ENCODE peak calls at places on chromosomes 6 and 20, in five cellular contexts. T is OCI-LY7, H is AG09309, D is A549, U is neural progenitor cell. S is an unnamed sample.

GRCh38 chr6:42745638-42746451 is at the start of gene TBCC:
- DNase-seq in H (peak), D (peak), U (peak), T (peak), S (peak)

GRCh38 chr20:11949711-11950110 is 32.0 kb downstream of the BTBD3 start:
- DNase-seq in U (no peak), T (no peak), D (no peak), H (no peak), S (no peak)

GRCh38 chr6:151016107-151016506 is 150.6 kb downstream of the MTHFD1L start:
- DNase-seq in H (no peak), D (no peak), U (no peak), T (no peak), S (no peak)

GRCh38 chr6:160999508-160999907 is 7.9 kb downstream of the MAP3K4 start:
- DNase-seq in U (no peak), D (no peak), H (no peak), T (no peak), S (no peak)

GRCh38 chr20:54122189-54122588 is 51.6 kb downstream of the CYP24A1 start:
- DNase-seq in H (no peak), T (no peak), U (no peak), D (peak), S (no peak)

GRCh38 chr6:110813813-110814487 is 1.3 kb downstream of the CDK19 start:
- DNase-seq in D (no peak), T (peak), H (no peak), U (peak), S (no peak)

GRCh38 chr20:25041813-25042530 is 16.0 kb downstream of the ACSS1 start:
- DNase-seq in U (no peak), H (no peak), D (no peak), T (no peak), S (no peak)

GRCh38 chr6:165519316-165519715 is 143.7 kb downstream of the PDE10A start:
- DNase-seq in D (no peak), U (no peak), H (no peak), T (no peak), S (no peak)

GRCh38 chr6:148658701-148659100 is 88.1 kb upstream of the UST start:
- DNase-seq in D (no peak), U (no peak), H (no peak), T (no peak), S (no peak)

GRCh38 chr20:36035720-36036119 is 67.3 kb downstream of the CNBD2 start:
- DNase-seq in U (no peak), T (no peak), H (no peak), D (no peak), S (no peak)

GRCh38 chr20:15703171-15703911 is 869.9 kb downstream of the KIF16B start:
- DNase-seq in D (peak), H (peak), U (no peak), T (no peak), S (no peak)

GRCh38 chr20:17287998-17288397 is 61.2 kb downstream of the PCSK2 start:
- DNase-seq in T (no peak), D (no peak), H (no peak), U (no peak), S (no peak)

DNA sequence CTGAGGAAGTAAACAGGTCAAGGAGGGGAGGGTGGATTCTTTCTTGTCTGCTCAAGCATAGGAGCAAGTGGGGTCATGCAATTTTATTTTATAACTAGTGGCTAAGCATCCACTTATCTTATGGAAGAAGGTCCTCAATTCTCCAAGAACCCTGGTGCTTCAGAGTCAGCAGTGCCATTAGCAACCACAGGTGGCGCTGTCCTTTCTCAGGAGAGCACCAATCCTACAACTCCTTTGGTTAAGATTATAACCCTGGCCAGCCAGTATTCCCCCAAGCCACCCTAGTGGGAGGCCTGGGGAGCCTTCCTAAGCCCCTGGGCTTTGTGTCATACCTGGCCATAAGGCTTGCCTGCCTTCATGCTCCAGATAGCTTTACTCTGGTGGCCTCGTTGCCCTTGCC is 60.7 kb downstream of the PCSK2 start:
- DNase-seq in H (no peak), U (no peak), T (no peak), D (peak), S (no peak)
- TF ChIP-seq CTCF in H (peak), U (peak), T (peak), D (no peak), S (no peak)

GRCh38 chr6:28981833-28982475 is 23.2 kb downstream of the ZNF311 start:
- DNase-seq in D (peak), H (peak), T (peak), U (peak), S (peak)

GRCh38 chr6:28983838-28984237 is 21.3 kb downstream of the ZNF311 start:
- DNase-seq in U (no peak), D (no peak), T (no peak), H (no peak), S (no peak)

GRCh38 chr6:28981391-28981832 is 23.7 kb downstream of the ZNF311 start:
- DNase-seq in H (no peak), D (peak), U (peak), T (peak), S (no peak)

GRCh38 chr6:28980797-28981390 is 24.2 kb downstream of the ZNF311 start:
- DNase-seq in H (no peak), U (peak), T (peak), D (peak), S (peak)

GRCh38 chr6:28982476-28983266 is 22.4 kb downstream of the ZNF311 start:
- DNase-seq in D (peak), U (peak), H (no peak), T (no peak), S (no peak)
- TF ChIP-seq CTCF in D (no peak), U (peak), H (peak), T (no peak), S (no peak)

DNA sequence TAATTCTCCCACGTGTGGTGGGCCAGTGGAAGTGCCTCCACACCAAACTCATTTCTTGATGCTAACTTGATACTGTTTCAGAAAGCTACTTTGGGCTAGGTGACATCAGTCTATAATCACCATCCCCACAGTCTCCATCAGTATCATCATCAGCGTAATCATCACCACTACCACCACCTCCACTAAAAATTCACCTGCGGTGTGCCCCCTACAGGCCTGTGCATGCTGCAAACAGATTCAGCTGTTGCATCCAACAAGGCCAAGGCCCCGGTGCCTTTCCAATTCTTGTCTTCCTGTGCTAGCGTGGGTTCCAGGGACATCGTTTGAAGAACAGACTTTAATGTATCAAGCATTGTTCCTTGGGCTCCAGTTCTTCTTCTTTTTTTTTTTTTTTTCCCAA is 201.3 kb upstream of the EXOC2 start:
- DNase-seq in T (no peak), D (no peak), H (no peak), U (no peak), S (no peak)
- TF ChIP-seq CTCF in T (peak), D (no peak), H (no peak), U (peak), S (no peak)

GRCh38 chr6:37314803-37315515 is 38.8 kb upstream of the RNF8 start:
- DNase-seq in H (no peak), U (peak), D (peak), T (peak), S (peak)
- TF ChIP-seq CTCF in H (peak), U (peak), D (peak), T (peak), S (peak)

GRCh38 chr6:214428-214827 is 77.9 kb upstream of the DUSP22 start:
- DNase-seq in H (no peak), D (no peak), T (no peak), U (no peak), S (no peak)
- TF ChIP-seq CTCF in H (no peak), D (no peak), T (no peak), U (no peak), S (no peak)

S was measured in GM20000.